ENCODE peak calls at places on chromosomes 5 and 9, in four cellular contexts. Z is astrocyte of the spinal cord, L is C1 segment of cervical spinal cord, B is EH. I is an unnamed sample.

GRCh38 chr5:14156611-14157493 is 13.7 kb downstream of the TRIO start:
- DNase-seq in L (no peak), B (peak; percentile 98), Z (peak; percentile 98), I (no peak)

GRCh38 chr5:172235132-172235780 is 41.3 kb downstream of the EFCAB9 start:
- DNase-seq in B (peak; percentile 30), Z (peak; percentile 8), L (no peak), I (no peak)

GRCh38 chr9:113454914-113455761 is 8.4 kb upstream of the RGS3 start:
- DNase-seq in Z (peak; percentile 88), L (no peak), B (peak; percentile 92), I (no peak)

GRCh38 chr5:125181159-125181558 is 434.7 kb upstream of the ZNF608 start:
- DNase-seq in B (no peak), L (no peak), Z (no peak), I (no peak)

GRCh38 chr9:135338546-135338945 is 141.0 kb upstream of the PPP1R26 start:
- DNase-seq in Z (no peak), B (no peak), L (no peak), I (no peak)

GRCh38 chr5:119453045-119453383 is 717 bp downstream of the HSD17B4 start:
- DNase-seq in Z (peak; percentile 38), L (no peak), B (peak; percentile 37), I (peak; percentile 31)

GRCh38 chr5:54703091-54703490 is 185.5 kb downstream of the SNX18 start:
- DNase-seq in L (no peak), B (peak; percentile 94), Z (peak; percentile 87), I (no peak)

GRCh38 chr5:171647043-171647899 is 138.3 kb upstream of the SMIM23 start:
- DNase-seq in B (peak; percentile 70), L (no peak), Z (peak; percentile 81), I (no peak)

GRCh38 chr5:93430673-93431192 is 150.3 kb downstream of the NR2F1-AS1 start:
- DNase-seq in L (no peak), Z (no peak), B (peak; percentile 21), I (no peak)

GRCh38 chr9:2159521-2160417 is 144.6 kb downstream of the SMARCA2 start:
- DNase-seq in B (no peak), L (no peak), Z (peak; percentile 58), I (no peak)

GRCh38 chr5:37769108-37769507 is 70.7 kb downstream of the GDNF start:
- DNase-seq in Z (no peak), B (no peak), L (no peak), I (no peak)

GRCh38 chr9:87667164-87667738 is 58.7 kb upstream of the CTSL start:
- DNase-seq in B (peak; percentile 22), L (no peak), Z (no peak), I (no peak)

GRCh38 chr9:37593877-37594448 is 1.6 kb upstream of the TOMM5 start:
- DNase-seq in Z (no peak), L (no peak), B (no peak), I (no peak)

GRCh38 chr5:74167206-74167929 is 473.2 kb downstream of the ENC1 start:
- DNase-seq in Z (peak; percentile 83), L (no peak), B (peak; percentile 96), I (no peak)

GRCh38 chr9:13388157-13388556 is 108.7 kb upstream of the MPDZ start:
- DNase-seq in L (no peak), Z (peak; percentile 19), B (no peak), I (no peak)

GRCh38 chr5:132510076-132510475 is 19.5 kb upstream of the IRF1 start:
- DNase-seq in L (no peak), Z (peak; percentile 88), B (peak; percentile 93), I (no peak)

GRCh38 chr5:42547894-42548293 is 124.7 kb downstream of the GHR start:
- DNase-seq in B (no peak), Z (no peak), L (no peak), I (no peak)

GRCh38 chr5:125486634-125487033 is 740.2 kb upstream of the ZNF608 start:
- DNase-seq in L (no peak), B (no peak), Z (peak; percentile 64), I (no peak)

GRCh38 chr5:143074414-143074996 is 304.3 kb downstream of the ARHGAP26 start:
- DNase-seq in Z (no peak), L (no peak), B (no peak), I (no peak)

GRCh38 chr9:107546859-107547258 is 57.3 kb upstream of the KLF4 start:
- DNase-seq in L (no peak), B (no peak), Z (no peak), I (no peak)

GRCh38 chr5:16809816-16810502 is 126.1 kb downstream of the MYO10 start:
- DNase-seq in L (no peak), B (peak; percentile 95), Z (peak; percentile 88), I (no peak)

GRCh38 chr5:154002093-154002492 is 36.6 kb downstream of the FAM114A2 start:
- DNase-seq in Z (peak; percentile 2), L (no peak), B (peak; percentile 10), I (no peak)

GRCh38 chr5:127428748-127429147 is 88.7 kb upstream of the PRRC1 start:
- DNase-seq in Z (no peak), L (no peak), B (no peak), I (no peak)

GRCh38 chr9:92666236-92666635 is 3.7 kb downstream of the IPPK start:
- DNase-seq in Z (no peak), B (no peak), L (no peak), I (no peak)

GRCh38 chr9:3968891-3969290 is 331.0 kb downstream of the GLIS3 start:
- DNase-seq in B (peak; percentile 26), Z (no peak), L (no peak), I (no peak)

GRCh38 chr9:5922192-5922591 is 31.5 kb downstream of the MLANA start:
- DNase-seq in L (no peak), B (no peak), Z (no peak), I (no peak)

GRCh38 chr5:24918676-24919075 is 273.9 kb upstream of the CDH10 start:
- DNase-seq in L (no peak), Z (no peak), B (no peak), I (no peak)

GRCh38 chr5:61641748-61642565 is 309.9 kb downstream of the ZSWIM6 start:
- DNase-seq in Z (no peak), L (no peak), B (peak; percentile 31), I (no peak)

GRCh38 chr9:37200572-37201005 is 80.2 kb downstream of the ZCCHC7 start:
- DNase-seq in B (peak; percentile 80), L (no peak), Z (peak; percentile 61), I (no peak)

GRCh38 chr5:103962023-103962422 is 399.4 kb upstream of the NUDT12 start:
- DNase-seq in Z (no peak), B (no peak), L (no peak), I (no peak)

GRCh38 chr9:92438900-92439526 is 14.7 kb upstream of the OMD start:
- DNase-seq in Z (peak; percentile 52), B (peak; percentile 32), L (no peak), I (no peak)

GRCh38 chr5:162187371-162187770 is 119.8 kb downstream of the GABRG2 start:
- DNase-seq in L (no peak), Z (no peak), B (no peak), I (no peak)

GRCh38 chr5:116600876-116601275 is 26.3 kb upstream of the SEMA6A start:
- DNase-seq in Z (peak; percentile 65), L (no peak), B (peak; percentile 23), I (no peak)

GRCh38 chr5:69265931-69266330 is 31.2 kb downstream of the CDK7 start:
- DNase-seq in L (no peak), Z (no peak), B (peak; percentile 8), I (no peak)

GRCh38 chr5:168147536-168148460 is 143.6 kb upstream of the WWC1 start:
- DNase-seq in B (no peak), L (no peak), Z (no peak), I (no peak)

GRCh38 chr5:11248958-11249357 is 487.9 kb upstream of the DAP start:
- DNase-seq in B (no peak), Z (no peak), L (no peak), I (no peak)